ENCODE peak calls at places on chromosomes 5 and 9, in five cellular contexts. H, W, C, D and L are unnamed samples.

GRCh38 chr9:96618209-96619108 is 1.2 kb downstream of the CDC14B start:
- DNase-seq in C (peak; percentile 2), H (peak; percentile 73), W (peak; percentile 48), D (peak; percentile 40), L (peak; percentile 64)

GRCh38 chr9:107739601-107740082 is 250.1 kb upstream of the KLF4 start:
- DNase-seq in H (peak; percentile 82), D (peak; percentile 98), W (peak; percentile 78), C (no peak), L (no peak)

GRCh38 chr5:33319151-33319550 is 121.6 kb upstream of the TARS1 start:
- DNase-seq in W (no peak), H (no peak), D (peak; percentile 76), C (no peak), L (no peak)

GRCh38 chr5:93307557-93307956 is 273.5 kb downstream of the NR2F1-AS1 start:
- DNase-seq in D (peak; percentile 89), H (peak; percentile 79), W (peak; percentile 65), C (no peak), L (no peak)

GRCh38 chr9:104780796-104781395 is 17.0 kb downstream of the NIPSNAP3B start:
- DNase-seq in W (peak; percentile 49), H (peak; percentile 54), D (peak; percentile 39), C (no peak), L (no peak)

GRCh38 chr5:54205918-54206317 is 104.5 kb downstream of the ARL15 start:
- DNase-seq in H (no peak), C (no peak), D (no peak), W (no peak), L (no peak)

GRCh38 chr9:100206899-100207298 is 107.9 kb downstream of the INVS start:
- DNase-seq in C (no peak), H (peak; percentile 19), D (peak; percentile 32), W (peak; percentile 39), L (no peak)

GRCh38 chr9:74645007-74645639 is 148.0 kb downstream of the RORB start:
- DNase-seq in D (peak; percentile 23), C (no peak), W (peak; percentile 21), H (peak; percentile 2), L (no peak)

GRCh38 chr5:41115281-41115680 is 44.1 kb upstream of the MROH2B start:
- DNase-seq in H (peak; percentile 71), W (peak; percentile 75), C (no peak), D (peak; percentile 84), L (no peak)

GRCh38 chr5:57718155-57718554 is 235.5 kb upstream of the ACTBL2 start:
- DNase-seq in D (peak; percentile 37), W (peak; percentile 38), H (no peak), C (no peak), L (no peak)

GRCh38 chr5:142690641-142691040 is 4.8 kb upstream of the FGF1 start:
- DNase-seq in W (no peak), C (no peak), H (no peak), D (no peak), L (no peak)

GRCh38 chr5:92560698-92561361 is 1020.2 kb downstream of the NR2F1-AS1 start:
- DNase-seq in W (peak; percentile 36), D (peak; percentile 78), H (peak; percentile 69), C (no peak), L (no peak)

GRCh38 chr5:1521054-1521453 is 2.7 kb downstream of the LPCAT1 start:
- DNase-seq in D (no peak), H (no peak), W (no peak), C (no peak), L (no peak)

GRCh38 chr5:135243194-135244191 is 155.5 kb downstream of the MACROH2A1 start:
- DNase-seq in C (no peak), D (peak; percentile 84), H (no peak), W (no peak), L (no peak)

GRCh38 chr5:34460496-34460895 is 195.6 kb upstream of the RAI14 start:
- DNase-seq in D (peak; percentile 10), H (no peak), W (no peak), C (no peak), L (no peak)

GRCh38 chr5:81779125-81779934 is 28.4 kb upstream of the SSBP2 start:
- DNase-seq in W (peak; percentile 29), C (peak; percentile 22), D (peak; percentile 65), H (peak; percentile 47), L (peak; percentile 67)

GRCh38 chr5:424259-425110 is 18.5 kb upstream of the EXOC3 start:
- DNase-seq in D (no peak), H (peak; percentile 82), C (no peak), W (no peak), L (peak; percentile 34)

GRCh38 chr9:125649315-125649714 is 57.7 kb downstream of the MAPKAP1 start:
- DNase-seq in W (peak; percentile 82), C (no peak), H (peak; percentile 93), D (peak; percentile 67), L (no peak)

GRCh38 chr5:178069909-178070308 is 43.4 kb upstream of the N4BP3 start:
- DNase-seq in D (peak; percentile 22), C (peak; percentile 10), W (peak; percentile 33), H (peak; percentile 42), L (no peak)

GRCh38 chr9:107710988-107711387 is 221.4 kb upstream of the KLF4 start:
- DNase-seq in D (no peak), C (no peak), H (no peak), W (no peak), L (no peak)

GRCh38 chr5:35651002-35651756 is 33.5 kb downstream of the SPEF2 start:
- DNase-seq in D (peak; percentile 10), C (peak; percentile 40), W (peak; percentile 38), H (peak; percentile 68), L (no peak)

GRCh38 chr9:88583901-88584596 is 49.1 kb downstream of the NXNL2 start:
- DNase-seq in W (peak; percentile 55), H (peak; percentile 78), C (no peak), D (peak; percentile 98), L (no peak)

GRCh38 chr9:124270504-124271335 is 13.0 kb downstream of the NEK6 start:
- DNase-seq in C (no peak), W (peak; percentile 57), D (peak; percentile 78), H (no peak), L (peak; percentile 87)

GRCh38 chr5:176866913-176867312 is 32.2 kb downstream of the HK3 start:
- DNase-seq in H (no peak), C (no peak), W (no peak), D (no peak), L (no peak)

GRCh38 chr5:4576161-4576748 is 563.9 kb upstream of the ADAMTS16 start:
- DNase-seq in C (no peak), D (peak; percentile 81), H (no peak), W (peak; percentile 5), L (no peak)

GRCh38 chr9:6197330-6197729 is 18.3 kb upstream of the IL33 start:
- DNase-seq in H (no peak), C (no peak), D (peak; percentile 64), W (peak; percentile 67), L (no peak)

GRCh38 chr5:8884029-8884428 is 661.8 kb downstream of the SEMA5A start:
- DNase-seq in H (no peak), W (no peak), C (no peak), D (peak; percentile 20), L (no peak)

GRCh38 chr9:107389617-107390071 is 99.9 kb downstream of the KLF4 start:
- DNase-seq in H (peak; percentile 8), C (no peak), W (peak; percentile 86), D (peak; percentile 62), L (no peak)

GRCh38 chr5:168532471-168532870 is 3.4 kb downstream of the FBLL1 start:
- DNase-seq in W (no peak), H (no peak), D (no peak), C (no peak), L (no peak)

GRCh38 chr9:121434946-121435345 is 64.7 kb downstream of the GGTA1 start:
- DNase-seq in W (peak; percentile 53), C (no peak), D (peak; percentile 68), H (peak; percentile 31), L (no peak)

GRCh38 chr9:128034821-128035764 is 32.0 kb downstream of the NAIF1 start:
- DNase-seq in D (peak; percentile 93), H (peak; percentile 82), W (peak; percentile 91), C (peak; percentile 48), L (peak; percentile 82)

GRCh38 chr5:134530375-134531077 is 5.1 kb downstream of the JADE2 start:
- DNase-seq in D (no peak), H (no peak), W (no peak), C (no peak), L (peak; percentile 78)

GRCh38 chr9:133791069-133791468 is 52.9 kb upstream of the SARDH start:
- DNase-seq in H (no peak), C (no peak), W (no peak), D (no peak), L (no peak)

GRCh38 chr9:126953089-126953809 is 38.7 kb downstream of the RALGPS1 start:
- DNase-seq in H (peak; percentile 32), C (no peak), W (peak; percentile 80), D (peak; percentile 63), L (no peak)

GRCh38 chr5:67095346-67095871 is 101.2 kb downstream of the CD180 start:
- DNase-seq in C (no peak), D (peak; percentile 72), H (peak; percentile 8), W (peak; percentile 77), L (peak; percentile 29)

GRCh38 chr5:173800340-173800739 is 87.8 kb upstream of the CPEB4 start:
- DNase-seq in W (peak; percentile 39), H (no peak), C (no peak), D (no peak), L (no peak)